ENCODE peak calls at places on chromosome 5, in four cellular contexts. C is K562, Q is H1, Z is GM12878. M is an unnamed sample.

GRCh38 chr5:172050070-172050469 is 43.6 kb upstream of the FBXW11 start:
- DNase-seq in C (no peak), Q (no peak), Z (no peak), M (no peak)

GRCh38 chr5:15501057-15501791 is 1.2 kb downstream of the FBXL7 start:
- DNase-seq in C (no peak), Q (peak), Z (no peak), M (peak)

GRCh38 chr5:78907255-78907886 is 77.7 kb downstream of the ARSB start:
- DNase-seq in C (no peak), Q (no peak), Z (peak), M (peak)

GRCh38 chr5:173075137-173075868 is 19.2 kb downstream of the CREBRF start:
- DNase-seq in C (no peak), Q (no peak), Z (no peak), M (no peak)

GRCh38 chr5:180602481-180603075 is 11.3 kb upstream of the SCGB3A1 start:
- DNase-seq in C (no peak), Q (no peak), Z (no peak), M (no peak)

GRCh38 chr5:67206381-67207328 is 10.1 kb upstream of the CD180 start:
- DNase-seq in C (peak), Q (no peak), Z (peak), M (peak)

GRCh38 chr5:132504746-132505145 is 14.2 kb upstream of the IRF1 start:
- DNase-seq in C (no peak), Q (no peak), Z (no peak), M (no peak)

GRCh38 chr5:68798877-68799276 is 294.9 kb upstream of the SLC30A5 start:
- DNase-seq in C (no peak), Q (no peak), Z (no peak), M (no peak)

GRCh38 chr5:147382776-147383175 is 127.1 kb downstream of the DPYSL3 start:
- DNase-seq in C (no peak), Q (no peak), Z (no peak), M (no peak)

GRCh38 chr5:68137451-68138190 is 77.9 kb upstream of the PIK3R1 start:
- DNase-seq in C (no peak), Q (no peak), Z (no peak), M (peak)

GRCh38 chr5:172816887-172817418 is 17.1 kb upstream of the ERGIC1 start:
- DNase-seq in C (peak), Q (no peak), Z (no peak), M (peak)

DNA sequence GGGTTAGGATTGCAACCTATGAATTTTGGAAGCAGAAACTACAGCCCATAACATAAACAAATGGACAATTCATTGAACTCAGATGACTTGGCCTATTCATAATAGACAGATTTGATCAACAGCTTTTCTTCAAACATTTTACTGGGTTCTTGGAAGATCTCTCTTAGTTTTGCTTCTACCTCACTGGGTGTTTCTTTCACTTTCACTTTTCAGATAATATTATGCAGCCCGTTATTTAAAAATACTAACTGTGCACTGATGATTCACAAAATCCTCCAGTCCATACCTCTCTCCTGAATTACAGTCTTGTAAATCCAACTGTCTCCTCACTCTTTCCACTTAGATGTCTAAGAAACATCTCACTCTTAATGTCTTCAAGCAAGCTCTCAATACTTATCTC is 183.5 kb upstream of the IRX1 start:
- DNase-seq in C (no peak), Q (no peak), Z (no peak), M (no peak)
- TF ChIP-seq CHD1 in C (no peak), Q (no peak), Z (no peak), M (no peak)

GRCh38 chr5:177142778-177143177 is 9.2 kb downstream of the NSD1 start:
- DNase-seq in C (no peak), Q (no peak), Z (no peak), M (no peak)
- H3K27ac ChIP-seq in C (no peak), Q (no peak), Z (no peak), M (no peak)

GRCh38 chr5:80191991-80192398 is 63.9 kb downstream of the SERINC5 start:
- DNase-seq in C (peak), Q (no peak), Z (no peak), M (no peak)

GRCh38 chr5:80193421-80193820 is 62.4 kb downstream of the SERINC5 start:
- DNase-seq in C (no peak), Q (no peak), Z (no peak), M (no peak)

GRCh38 chr5:80190960-80191359 is 64.9 kb downstream of the SERINC5 start:
- DNase-seq in C (no peak), Q (no peak), Z (peak), M (no peak)

GRCh38 chr5:80191397-80191796 is 64.5 kb downstream of the SERINC5 start:
- DNase-seq in C (no peak), Q (no peak), Z (no peak), M (no peak)

DNA sequence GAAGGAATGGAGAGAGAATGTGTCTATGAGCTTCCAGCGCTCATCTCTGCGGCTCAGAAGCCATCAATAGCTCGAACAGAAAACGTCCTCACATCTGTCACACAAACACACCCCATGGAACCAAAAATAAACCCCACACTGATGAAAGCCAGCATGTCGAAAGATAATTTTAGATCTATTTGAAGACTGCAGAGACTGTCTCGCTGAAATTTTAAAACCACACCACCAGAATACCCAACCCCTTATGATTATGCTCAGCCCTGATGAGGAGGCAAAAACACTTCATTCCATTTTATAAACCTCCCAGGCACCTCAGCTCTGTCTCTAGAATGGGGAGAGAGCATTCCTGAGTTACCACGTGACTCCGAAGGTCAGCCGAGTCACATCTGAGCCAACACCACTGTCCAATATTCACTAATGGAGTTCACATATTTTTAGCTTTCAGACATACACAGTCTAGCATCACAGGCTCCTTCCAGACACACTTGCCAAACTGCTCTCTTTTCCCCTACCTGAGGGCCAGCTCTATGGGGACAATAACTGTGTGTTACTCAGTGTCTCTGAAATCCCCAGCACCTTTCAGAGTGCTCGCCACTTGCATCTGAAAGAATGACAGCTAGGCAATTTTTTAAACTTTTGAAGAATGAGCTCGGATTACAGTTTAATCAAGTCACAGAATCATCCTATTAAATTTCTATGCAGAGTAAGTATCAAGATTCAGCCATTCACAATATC is 63.2 kb downstream of the SERINC5 start:
- DNase-seq in C (no peak), Q (no peak), Z (no peak), M (peak)
- TF ChIP-seq CHD1 in C (no peak), Q (no peak), Z (no peak), M (no peak)

DNA sequence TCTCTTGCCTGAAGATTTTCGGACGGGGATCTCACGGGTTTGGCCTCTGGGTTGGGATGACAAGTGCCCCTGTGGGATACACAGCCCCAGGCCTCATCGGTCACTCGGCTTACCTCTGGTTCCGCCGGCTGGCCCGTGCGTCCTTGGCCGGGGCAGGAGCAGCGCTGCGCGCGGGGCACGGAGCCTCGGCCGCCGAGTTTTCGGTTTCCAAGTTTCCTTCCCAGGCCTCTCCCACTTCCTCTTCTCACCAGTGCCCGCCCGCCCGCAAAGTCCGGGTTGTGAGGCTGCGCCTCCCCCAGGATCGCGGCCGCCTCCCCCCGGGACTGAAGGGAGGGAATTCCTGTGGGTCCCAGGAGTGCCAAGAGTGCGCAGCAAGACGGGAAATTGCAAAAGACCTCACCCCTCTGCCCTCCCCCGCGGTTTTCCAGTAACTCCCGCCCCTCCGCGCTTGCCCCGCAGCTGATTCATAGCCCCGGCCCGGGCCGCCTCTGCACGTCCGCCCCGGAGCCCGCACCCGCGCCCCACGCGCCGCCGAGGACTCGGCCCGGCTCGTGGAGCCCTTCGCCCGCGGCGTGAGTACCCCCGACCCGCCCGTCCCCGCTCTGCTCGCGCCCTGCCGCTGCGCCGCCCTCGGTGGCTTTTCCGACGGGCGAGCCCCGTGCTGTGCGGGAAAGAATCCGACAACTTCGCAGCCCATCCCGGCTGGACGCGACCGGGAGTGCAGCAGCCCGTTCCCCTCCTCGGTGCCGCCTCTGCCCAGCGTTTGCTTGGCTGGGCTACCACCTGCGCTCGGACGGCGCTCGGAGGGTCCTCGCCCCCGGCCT is at the start of gene OSMR:
- DNase-seq in C (peak), Q (peak), Z (no peak), M (peak)
- H3K27ac ChIP-seq in C (no peak), Q (no peak), Z (no peak), M (peak)

DNA sequence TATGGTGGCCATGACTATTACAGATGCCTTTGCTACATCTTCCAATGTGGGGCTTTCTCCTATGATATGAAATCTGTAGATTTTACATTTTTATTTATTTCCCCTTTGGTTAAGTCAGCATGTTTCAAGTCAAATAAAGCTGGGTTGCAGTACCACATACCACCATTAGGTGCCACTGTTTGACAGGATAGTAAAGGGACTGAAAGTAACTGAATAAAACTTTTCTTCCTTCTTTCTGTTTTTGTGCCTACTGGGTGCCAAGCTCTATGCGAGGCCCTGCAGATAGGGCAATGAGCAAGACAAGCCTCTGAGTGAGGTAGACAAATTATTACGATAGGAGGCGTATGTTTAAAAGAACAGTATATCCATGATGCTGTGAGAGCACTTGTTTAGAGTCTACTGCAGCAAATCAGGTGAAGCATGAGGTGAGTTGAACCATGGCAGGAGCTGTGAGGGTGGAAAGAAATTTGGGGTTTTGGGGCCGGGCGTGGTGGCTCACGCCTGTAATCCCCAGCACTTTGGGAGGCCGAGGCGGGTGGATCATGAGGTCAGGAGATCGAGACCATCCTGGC is 64.8 kb downstream of the GDNF start:
- DNase-seq in C (peak), Q (peak), Z (peak), M (peak)
- TF ChIP-seq CHD1 in C (no peak), Q (no peak), Z (no peak), M (no peak)

M was measured in IMR-90.